ENCODE peak calls at places on chromosomes 4 and X, in nine cellular contexts. Q is A549, C is uterus, L is tibial nerve, I is lower leg skin, D is sigmoid colon, U is right lobe of liver, G is IMR-90, Y is breast epithelium. T is an unnamed sample.

GRCh38 chrX:107549504-107549903 is 78.8 kb upstream of the PRPS1 start:
- DNase-seq in C (no peak), U (no peak), G (no peak), Y (no peak), D (no peak), L (no peak), Q (no peak), I (no peak), T (no peak)

GRCh38 chrX:40148439-40149285 is 50.9 kb upstream of the BCOR start:
- DNase-seq in D (no peak), Q (no peak), Y (no peak), U (no peak), G (no peak), C (no peak), L (no peak), I (no peak), T (no peak)

GRCh38 chr4:26746742-26747351 is 113.8 kb upstream of the STIM2 start:
- DNase-seq in I (no peak), G (no peak), L (no peak), D (no peak), C (no peak), Y (no peak), Q (no peak), U (no peak), T (no peak)

GRCh38 chr4:41136456-41136855 is 77.9 kb downstream of the APBB2 start:
- DNase-seq in Y (no peak), L (no peak), Q (no peak), D (no peak), U (no peak), I (no peak), G (no peak), C (no peak), T (no peak)

GRCh38 chr4:140924761-140925392 is 168.7 kb upstream of the TBC1D9 start:
- DNase-seq in L (no peak), G (no peak), C (no peak), D (no peak), Q (no peak), U (no peak), I (no peak), Y (no peak), T (no peak)

GRCh38 chr4:60042941-60043340 is 1157.2 kb upstream of the ADGRL3 start:
- DNase-seq in Y (no peak), L (no peak), U (no peak), I (no peak), C (no peak), G (no peak), D (no peak), Q (no peak), T (no peak)

GRCh38 chr4:76562161-76562560 is 127.1 kb downstream of the SHROOM3 start:
- DNase-seq in G (peak; percentile 91), I (no peak), Q (no peak), L (no peak), D (no peak), U (no peak), C (no peak), Y (no peak), T (no peak)

GRCh38 chrX:101693476-101693875 is 33.8 kb upstream of the ARMCX2 start:
- DNase-seq in U (no peak), L (no peak), Y (no peak), C (no peak), I (no peak), D (no peak), Q (no peak), G (no peak), T (no peak)

GRCh38 chrX:42955349-42955748 is 177.4 kb upstream of the PPP1R2C start:
- DNase-seq in L (no peak), Y (no peak), U (no peak), C (no peak), Q (no peak), D (no peak), G (no peak), I (no peak), T (no peak)

GRCh38 chr4:82650868-82651267 is 89.1 kb upstream of the TMEM150C start:
- DNase-seq in I (no peak), U (no peak), D (no peak), L (no peak), C (no peak), G (no peak), Y (no peak), Q (no peak), T (no peak)

GRCh38 chr4:154727540-154727939 is 16.3 kb upstream of the LRAT start:
- DNase-seq in C (no peak), I (no peak), Y (no peak), D (no peak), U (no peak), L (no peak), G (no peak), Q (no peak), T (no peak)

GRCh38 chr4:188439641-188440311 is 300.5 kb downstream of the TRIML1 start:
- DNase-seq in Y (no peak), D (no peak), I (no peak), U (no peak), G (peak; percentile 38), C (no peak), Q (no peak), L (no peak), T (no peak)

GRCh38 chr4:125358453-125358852 is 43.7 kb downstream of the FAT4 start:
- DNase-seq in C (no peak), Q (no peak), I (no peak), U (no peak), Y (no peak), G (no peak), L (no peak), D (no peak), T (no peak)

GRCh38 chr4:4981427-4981826 is 37.8 kb downstream of the CYTL1 start:
- DNase-seq in Q (no peak), U (no peak), C (peak; percentile 64), Y (no peak), I (peak; percentile 47), D (peak; percentile 71), L (no peak), G (no peak), T (no peak)

GRCh38 chrX:41558531-41558930 is 111.4 kb downstream of the NYX start:
- DNase-seq in Y (no peak), C (no peak), Q (peak; percentile 14), L (no peak), G (peak; percentile 47), U (no peak), D (no peak), I (no peak), T (no peak)

GRCh38 chrX:154526901-154527675 is 11.1 kb upstream of the FAM3A start:
- DNase-seq in G (peak; percentile 67), Y (peak; percentile 75), Q (no peak), D (peak; percentile 91), L (peak; percentile 73), C (peak; percentile 82), U (no peak), I (peak; percentile 67), T (peak; percentile 86)
- TF ChIP-seq POLR2A in G (no peak), Y (no peak), Q (peak; percentile 32), D (no peak), L (no peak), C (no peak), U (no peak), I (no peak), T (no peak)

DNA sequence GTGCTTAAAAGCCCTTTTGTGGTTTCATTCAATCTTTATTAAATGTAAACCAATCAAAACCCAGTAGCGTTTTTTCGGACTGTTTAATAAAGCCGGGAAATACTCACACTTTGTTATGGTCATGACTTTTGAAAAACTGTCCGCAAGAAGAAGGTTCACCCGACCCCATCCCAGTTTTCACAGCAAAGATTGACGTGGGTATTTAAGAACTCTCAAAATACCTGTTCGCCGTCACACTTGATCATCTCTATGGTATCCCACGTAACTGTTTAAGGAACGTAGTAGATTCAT is 20.9 kb downstream of the ETDB start:
- DNase-seq in D (no peak), Q (no peak), U (no peak), L (no peak), G (no peak), I (no peak), C (no peak), Y (no peak), T (no peak)
- H3K4me3 ChIP-seq in D (no peak overlapping the region), Q (peak overlapping the region; percentile 56), U (no peak overlapping the region), L (no peak overlapping the region), G (no peak overlapping the region), I (no peak overlapping the region), C (no peak overlapping the region), Y (no peak overlapping the region), T (no peak overlapping the region)

GRCh38 chr4:25233737-25234389 is at the start of gene PI4K2B:
- DNase-seq in Y (peak; percentile 91), G (peak; percentile 57), U (peak; percentile 94), L (peak; percentile 76), I (peak; percentile 75), Q (peak; percentile 57), C (peak; percentile 84), D (peak; percentile 93), T (peak; percentile 90)
- TF ChIP-seq POLR2A in Y (peak; percentile 14), G (peak; percentile 38), U (peak; percentile 93), L (peak; percentile 72), I (no peak), Q (peak; percentile 68), C (peak; percentile 54), D (peak; percentile 24), T (peak; percentile 75)

GRCh38 chr4:80187677-80188076 is 9.6 kb upstream of the PRDM8 start:
- DNase-seq in U (no peak), G (no peak), I (no peak), L (no peak), D (no peak), C (no peak), Q (no peak), Y (no peak), T (no peak)

GRCh38 chr4:80188457-80188800 is 8.9 kb upstream of the PRDM8 start:
- DNase-seq in Y (no peak), L (no peak), C (no peak), I (no peak), Q (no peak), G (no peak), U (no peak), D (no peak), T (no peak)

GRCh38 chr4:80188801-80189458 is 8.4 kb upstream of the PRDM8 start:
- DNase-seq in I (no peak), D (no peak), C (no peak), G (no peak), L (no peak), Q (no peak), Y (no peak), U (no peak), T (no peak)

GRCh38 chr4:80189956-80190671 is 7.2 kb upstream of the PRDM8 start:
- DNase-seq in G (peak; percentile 68), Y (no peak), Q (no peak), L (no peak), U (no peak), D (no peak), I (no peak), C (no peak), T (no peak)

GRCh38 chr4:80189581-80189955 is 7.7 kb upstream of the PRDM8 start:
- DNase-seq in I (no peak), C (no peak), Y (no peak), Q (no peak), L (no peak), U (no peak), D (no peak), G (no peak), T (no peak)
- H3K4me3 ChIP-seq in I (no peak overlapping the region), C (no peak overlapping the region), Y (peak overlapping the region; percentile 37), Q (no peak overlapping the region), L (no peak overlapping the region), U (no peak overlapping the region), D (no peak overlapping the region), G (peak overlapping the region; percentile 6), T (no peak overlapping the region)

GRCh38 chr4:107719927-107720722 is at the start of gene PAPSS1:
- DNase-seq in C (peak; percentile 98), G (peak; percentile 96), U (peak; percentile 99), L (peak; percentile 94), Y (peak; percentile 96), I (peak; percentile 96), D (peak; percentile 98), Q (peak; percentile 64), T (peak; percentile 99)
- TF ChIP-seq POLR2A in C (peak; percentile 79), G (peak; percentile 46), U (peak; percentile 91), L (no peak), Y (peak; percentile 77), I (no peak), D (peak; percentile 73), Q (peak; percentile 61), T (peak; percentile 56)